ENCODE peak calls at places on chromosomes 1 and 21, in five cellular contexts. G, I, Z, U and K are unnamed samples.

GRCh38 chr1:194366705-194367104 is 1180.3 kb upstream of the B3GALT2 start:
- DNase-seq in Z (no peak), I (no peak), U (no peak), G (no peak), K (no peak)

GRCh38 chr1:2209400-2210083 is 15.0 kb upstream of the FAAP20 start:
- DNase-seq in I (no peak), U (no peak), G (no peak), Z (no peak), K (peak; percentile 50)

GRCh38 chr1:26469558-26469957 is 2.7 kb upstream of the HMGN2 start:
- DNase-seq in I (no peak), U (no peak), Z (no peak), G (no peak), K (no peak)

GRCh38 chr1:23013657-23014056 is 2.0 kb downstream of the TEX46 start:
- DNase-seq in G (no peak), I (no peak), Z (peak; percentile 54), U (peak; percentile 9), K (no peak)

GRCh38 chr1:227919916-227920315 is 27.8 kb downstream of the WNT9A start:
- DNase-seq in Z (no peak), G (no peak), I (no peak), U (no peak), K (no peak)

GRCh38 chr1:42145726-42146125 is 7.5 kb upstream of the GUCA2B start:
- DNase-seq in G (no peak), Z (no peak), U (no peak), I (no peak), K (no peak)

GRCh38 chr1:67130673-67131072 is 4.1 kb downstream of the C1orf141 start:
- DNase-seq in I (no peak), Z (no peak), G (no peak), U (no peak), K (no peak)

GRCh38 chr21:39444406-39445145 is 1.0 kb downstream of the LCA5L start:
- DNase-seq in I (no peak), Z (no peak), G (peak; percentile 60), U (peak; percentile 35), K (no peak)

GRCh38 chr1:25568834-25569598 is 25.6 kb downstream of the LDLRAP1 start:
- DNase-seq in I (peak; percentile 81), Z (no peak), G (peak; percentile 63), U (peak; percentile 89), K (no peak)

GRCh38 chr1:182197555-182197954 is 136.0 kb upstream of the ZNF648 start:
- DNase-seq in U (no peak), G (no peak), I (no peak), Z (no peak), K (no peak)

GRCh38 chr1:2470290-2471158 is 5.6 kb upstream of the PLCH2 start:
- DNase-seq in U (no peak), I (no peak), G (no peak), Z (no peak), K (no peak)

GRCh38 chr1:201506573-201507567 is at the start of gene CSRP1:
- DNase-seq in G (peak; percentile 74), Z (peak; percentile 24), I (no peak), U (peak; percentile 93), K (peak; percentile 90)

GRCh38 chr1:168428063-168428731 is 115.6 kb downstream of the XCL2 start:
- DNase-seq in I (no peak), Z (no peak), G (peak; percentile 85), U (no peak), K (peak; percentile 15)

GRCh38 chr21:42330380-42331336 is 15.4 kb upstream of the TFF3 start:
- DNase-seq in I (no peak), G (no peak), Z (no peak), U (no peak), K (no peak)

GRCh38 chr21:38959686-38960049 is 153.9 kb downstream of the ETS2 start:
- DNase-seq in I (no peak), G (no peak), Z (no peak), U (no peak), K (no peak)

GRCh38 chr1:193211539-193211938 is 25.1 kb upstream of the B3GALT2 start:
- DNase-seq in I (no peak), G (peak; percentile 73), U (peak; percentile 12), Z (no peak), K (no peak)

GRCh38 chr21:25409992-25410391 is 197.3 kb downstream of the MRPL39 start:
- DNase-seq in U (no peak), G (no peak), I (no peak), Z (no peak), K (no peak)

GRCh38 chr1:44408181-44409018 is 3.3 kb downstream of the RNF220 start:
- DNase-seq in I (no peak), U (no peak), Z (no peak), G (no peak), K (peak; percentile 57)

GRCh38 chr1:192702212-192702993 is 66.5 kb downstream of the RGS13 start:
- DNase-seq in G (peak; percentile 84), Z (no peak), I (no peak), U (no peak), K (no peak)

GRCh38 chr1:2279210-2279639 is 51.1 kb downstream of the SKI start:
- DNase-seq in U (no peak), G (peak; percentile 93), Z (no peak), I (peak; percentile 49), K (peak; percentile 40)

GRCh38 chr1:232351335-232351734 is 278.6 kb downstream of the SIPA1L2 start:
- DNase-seq in G (no peak), I (no peak), Z (no peak), U (no peak), K (no peak)

GRCh38 chr1:28296401-28297220 is 32.2 kb upstream of the MED18 start:
- DNase-seq in U (no peak), I (peak; percentile 37), G (no peak), Z (no peak), K (peak; percentile 60)

GRCh38 chr1:154433161-154433681 is 28.1 kb downstream of the IL6R start:
- DNase-seq in G (no peak), Z (no peak), U (peak; percentile 33), I (no peak), K (no peak)

GRCh38 chr1:150479927-150480352 is 7.3 kb upstream of the TARS2 start:
- DNase-seq in Z (no peak), I (no peak), G (no peak), U (no peak), K (no peak)

GRCh38 chr1:233025156-233025555 is 74.7 kb downstream of the NTPCR start:
- DNase-seq in Z (no peak), G (no peak), I (no peak), U (no peak), K (peak; percentile 66)

GRCh38 chr1:204177133-204177532 is 11.0 kb upstream of the REN start:
- DNase-seq in G (no peak), I (no peak), U (no peak), Z (no peak), K (no peak)

GRCh38 chr1:110053557-110054428 is 16.7 kb downstream of the ALX3 start:
- DNase-seq in I (no peak), U (no peak), Z (no peak), G (peak; percentile 54), K (peak; percentile 41)

GRCh38 chr1:248361111-248361715 is at the start of gene OR2T4:
- DNase-seq in Z (no peak), I (no peak), U (no peak), G (no peak), K (no peak)